ENCODE peak calls at places on chromosomes 3 and 15, in eight cellular contexts. One of them, this sample, is unnamed.

GRCh38 chr15:25175789-25176615 is 221.2 kb downstream of the SNRPN start:
- DNase-seq in sigmoid colon: no peak
- DNase-seq in pancreas: peak
- DNase-seq in body of pancreas: no peak
- DNase-seq in endothelial cell of umbilical vein: no peak
- DNase-seq in right atrium auricular region: peak
- DNase-seq in tibial artery: peak
- DNase-seq in ovary: peak
- DNase-seq in this sample: no peak

GRCh38 chr3:120645083-120645800 is 36.8 kb downstream of the HGD start:
- DNase-seq in sigmoid colon: no peak
- DNase-seq in pancreas: no peak
- DNase-seq in body of pancreas: no peak
- DNase-seq in endothelial cell of umbilical vein: no peak
- DNase-seq in right atrium auricular region: no peak
- DNase-seq in tibial artery: no peak
- DNase-seq in ovary: no peak
- DNase-seq in this sample: no peak

GRCh38 chr3:172204716-172205115 is 165.3 kb downstream of the FNDC3B start:
- DNase-seq in sigmoid colon: no peak
- DNase-seq in pancreas: no peak
- DNase-seq in body of pancreas: no peak
- DNase-seq in endothelial cell of umbilical vein: no peak
- DNase-seq in right atrium auricular region: no peak
- DNase-seq in tibial artery: no peak
- DNase-seq in ovary: no peak
- DNase-seq in this sample: no peak

GRCh38 chr3:123750209-123750608 is 133.9 kb downstream of the MYLK start:
- DNase-seq in sigmoid colon: no peak
- DNase-seq in pancreas: no peak
- DNase-seq in body of pancreas: no peak
- DNase-seq in endothelial cell of umbilical vein: peak
- DNase-seq in right atrium auricular region: no peak
- DNase-seq in tibial artery: no peak
- DNase-seq in ovary: no peak
- DNase-seq in this sample: no peak

GRCh38 chr3:18389108-18389733 is 35.9 kb downstream of the SATB1 start:
- DNase-seq in sigmoid colon: no peak
- DNase-seq in pancreas: no peak
- DNase-seq in body of pancreas: no peak
- DNase-seq in endothelial cell of umbilical vein: peak
- DNase-seq in right atrium auricular region: no peak
- DNase-seq in tibial artery: no peak
- DNase-seq in ovary: no peak
- DNase-seq in this sample: no peak

GRCh38 chr3:4774531-4774930 is 204.7 kb upstream of the BHLHE40 start:
- DNase-seq in sigmoid colon: no peak
- DNase-seq in pancreas: no peak
- DNase-seq in body of pancreas: peak
- DNase-seq in endothelial cell of umbilical vein: no peak
- DNase-seq in right atrium auricular region: no peak
- DNase-seq in tibial artery: no peak
- DNase-seq in ovary: no peak
- DNase-seq in this sample: no peak

GRCh38 chr3:59641169-59641914 is 591.5 kb upstream of the CFAP20DC start:
- DNase-seq in sigmoid colon: peak
- DNase-seq in pancreas: no peak
- DNase-seq in body of pancreas: peak
- DNase-seq in endothelial cell of umbilical vein: no peak
- DNase-seq in right atrium auricular region: peak
- DNase-seq in tibial artery: peak
- DNase-seq in ovary: no peak
- DNase-seq in this sample: no peak

GRCh38 chr15:47119349-47119748 is 598.0 kb upstream of the SEMA6D start:
- DNase-seq in sigmoid colon: no peak
- DNase-seq in pancreas: no peak
- DNase-seq in body of pancreas: no peak
- DNase-seq in endothelial cell of umbilical vein: no peak
- DNase-seq in right atrium auricular region: no peak
- DNase-seq in tibial artery: no peak
- DNase-seq in ovary: no peak
- DNase-seq in this sample: no peak

GRCh38 chr3:21654662-21655061 is 96.3 kb downstream of the ZNF385D start:
- DNase-seq in sigmoid colon: no peak
- DNase-seq in pancreas: no peak
- DNase-seq in body of pancreas: no peak
- DNase-seq in endothelial cell of umbilical vein: no peak
- DNase-seq in right atrium auricular region: no peak
- DNase-seq in tibial artery: no peak
- DNase-seq in ovary: no peak
- DNase-seq in this sample: peak

GRCh38 chr15:99764521-99764920 is 31.3 kb upstream of the LYSMD4 start:
- DNase-seq in sigmoid colon: no peak
- DNase-seq in pancreas: no peak
- DNase-seq in body of pancreas: no peak
- DNase-seq in endothelial cell of umbilical vein: no peak
- DNase-seq in right atrium auricular region: no peak
- DNase-seq in tibial artery: no peak
- DNase-seq in ovary: no peak
- DNase-seq in this sample: no peak

GRCh38 chr15:39454189-39454986 is 126.5 kb upstream of the THBS1 start:
- DNase-seq in sigmoid colon: no peak
- DNase-seq in pancreas: no peak
- DNase-seq in body of pancreas: no peak
- DNase-seq in endothelial cell of umbilical vein: no peak
- DNase-seq in right atrium auricular region: no peak
- DNase-seq in tibial artery: no peak
- DNase-seq in ovary: no peak
- DNase-seq in this sample: no peak

GRCh38 chr3:123448503-123449091 is at the start of gene ADCY5:
- DNase-seq in sigmoid colon: no peak
- DNase-seq in pancreas: peak
- DNase-seq in body of pancreas: peak
- DNase-seq in endothelial cell of umbilical vein: peak
- DNase-seq in right atrium auricular region: no peak
- DNase-seq in tibial artery: no peak
- DNase-seq in ovary: peak
- DNase-seq in this sample: no peak

GRCh38 chr15:80920271-80920699 is 69.3 kb downstream of the MESD start:
- DNase-seq in sigmoid colon: no peak
- DNase-seq in pancreas: no peak
- DNase-seq in body of pancreas: no peak
- DNase-seq in endothelial cell of umbilical vein: no peak
- DNase-seq in right atrium auricular region: no peak
- DNase-seq in tibial artery: no peak
- DNase-seq in ovary: no peak
- DNase-seq in this sample: no peak

GRCh38 chr15:52117549-52117948 is 5.0 kb upstream of the BCL2L10 start:
- DNase-seq in sigmoid colon: no peak
- DNase-seq in pancreas: no peak
- DNase-seq in body of pancreas: no peak
- DNase-seq in endothelial cell of umbilical vein: no peak
- DNase-seq in right atrium auricular region: peak
- DNase-seq in tibial artery: no peak
- DNase-seq in ovary: no peak
- DNase-seq in this sample: no peak

GRCh38 chr3:72487078-72487765 is 361.0 kb downstream of the SHQ1 start:
- DNase-seq in sigmoid colon: peak
- DNase-seq in pancreas: no peak
- DNase-seq in body of pancreas: peak
- DNase-seq in endothelial cell of umbilical vein: peak
- DNase-seq in right atrium auricular region: peak
- DNase-seq in tibial artery: peak
- DNase-seq in ovary: peak
- DNase-seq in this sample: peak

GRCh38 chr15:78241017-78241416 is 6.7 kb upstream of the ACSBG1 start:
- DNase-seq in sigmoid colon: peak
- DNase-seq in pancreas: peak
- DNase-seq in body of pancreas: peak
- DNase-seq in endothelial cell of umbilical vein: peak
- DNase-seq in right atrium auricular region: peak
- DNase-seq in tibial artery: peak
- DNase-seq in ovary: peak
- DNase-seq in this sample: peak

GRCh38 chr15:91974321-91974720 is 120.8 kb downstream of the SLCO3A1 start:
- DNase-seq in sigmoid colon: no peak
- DNase-seq in pancreas: no peak
- DNase-seq in body of pancreas: no peak
- DNase-seq in endothelial cell of umbilical vein: no peak
- DNase-seq in right atrium auricular region: no peak
- DNase-seq in tibial artery: no peak
- DNase-seq in ovary: no peak
- DNase-seq in this sample: no peak

GRCh38 chr3:127439621-127440020 is 150.9 kb downstream of the TPRA1 start:
- DNase-seq in sigmoid colon: peak
- DNase-seq in pancreas: no peak
- DNase-seq in body of pancreas: no peak
- DNase-seq in endothelial cell of umbilical vein: no peak
- DNase-seq in right atrium auricular region: no peak
- DNase-seq in tibial artery: no peak
- DNase-seq in ovary: no peak
- DNase-seq in this sample: no peak

GRCh38 chr15:43346305-43346704 is 15.9 kb upstream of the LCMT2 start:
- DNase-seq in sigmoid colon: no peak
- DNase-seq in pancreas: no peak
- DNase-seq in body of pancreas: no peak
- DNase-seq in endothelial cell of umbilical vein: no peak
- DNase-seq in right atrium auricular region: no peak
- DNase-seq in tibial artery: no peak
- DNase-seq in ovary: no peak
- DNase-seq in this sample: no peak

GRCh38 chr3:119145500-119146167 is at the start of gene TEX55:
- DNase-seq in sigmoid colon: no peak
- DNase-seq in pancreas: peak
- DNase-seq in body of pancreas: no peak
- DNase-seq in endothelial cell of umbilical vein: peak
- DNase-seq in right atrium auricular region: no peak
- DNase-seq in tibial artery: no peak
- DNase-seq in ovary: no peak
- DNase-seq in this sample: peak

GRCh38 chr3:62020706-62021105 is 352.6 kb downstream of the FEZF2 start:
- DNase-seq in sigmoid colon: no peak
- DNase-seq in pancreas: no peak
- DNase-seq in body of pancreas: no peak
- DNase-seq in endothelial cell of umbilical vein: no peak
- DNase-seq in right atrium auricular region: no peak
- DNase-seq in tibial artery: no peak
- DNase-seq in ovary: no peak
- DNase-seq in this sample: no peak

GRCh38 chr3:177597325-177598109 is 400.2 kb upstream of the TBL1XR1 start:
- DNase-seq in sigmoid colon: peak
- DNase-seq in pancreas: no peak
- DNase-seq in body of pancreas: no peak
- DNase-seq in endothelial cell of umbilical vein: peak
- DNase-seq in right atrium auricular region: peak
- DNase-seq in tibial artery: peak
- DNase-seq in ovary: peak
- DNase-seq in this sample: peak

GRCh38 chr3:27022096-27022761 is 347.0 kb downstream of the NEK10 start:
- DNase-seq in sigmoid colon: no peak
- DNase-seq in pancreas: no peak
- DNase-seq in body of pancreas: no peak
- DNase-seq in endothelial cell of umbilical vein: no peak
- DNase-seq in right atrium auricular region: no peak
- DNase-seq in tibial artery: no peak
- DNase-seq in ovary: no peak
- DNase-seq in this sample: no peak

GRCh38 chr15:36707884-36708430 is 128.5 kb downstream of the CDIN1 start:
- DNase-seq in sigmoid colon: no peak
- DNase-seq in pancreas: no peak
- DNase-seq in body of pancreas: no peak
- DNase-seq in endothelial cell of umbilical vein: no peak
- DNase-seq in right atrium auricular region: no peak
- DNase-seq in tibial artery: no peak
- DNase-seq in ovary: no peak
- DNase-seq in this sample: no peak

GRCh38 chr15:98076021-98076816 is 115.7 kb downstream of the ARRDC4 start:
- DNase-seq in sigmoid colon: peak
- DNase-seq in pancreas: no peak
- DNase-seq in body of pancreas: no peak
- DNase-seq in endothelial cell of umbilical vein: no peak
- DNase-seq in right atrium auricular region: no peak
- DNase-seq in tibial artery: no peak
- DNase-seq in ovary: peak
- DNase-seq in this sample: no peak

GRCh38 chr3:197465197-197465995 is 90.4 kb downstream of the BDH1 start:
- DNase-seq in sigmoid colon: no peak
- DNase-seq in pancreas: no peak
- DNase-seq in body of pancreas: no peak
- DNase-seq in endothelial cell of umbilical vein: peak
- DNase-seq in right atrium auricular region: no peak
- DNase-seq in tibial artery: no peak
- DNase-seq in ovary: no peak
- DNase-seq in this sample: no peak
- H3K4me3 ChIP-seq in sigmoid colon: no peak
- H3K4me3 ChIP-seq in pancreas: no peak
- H3K4me3 ChIP-seq in body of pancreas: no peak
- H3K4me3 ChIP-seq in endothelial cell of umbilical vein: no peak
- H3K4me3 ChIP-seq in right atrium auricular region: no peak
- H3K4me3 ChIP-seq in tibial artery: no peak
- H3K4me3 ChIP-seq in ovary: no peak
- H3K4me3 ChIP-seq in this sample: no peak

GRCh38 chr3:15809313-15809712 is 11.5 kb upstream of the ANKRD28 start:
- DNase-seq in sigmoid colon: no peak
- DNase-seq in pancreas: no peak
- DNase-seq in body of pancreas: no peak
- DNase-seq in endothelial cell of umbilical vein: peak
- DNase-seq in right atrium auricular region: no peak
- DNase-seq in tibial artery: no peak
- DNase-seq in ovary: no peak
- DNase-seq in this sample: no peak
- H3K27ac ChIP-seq in sigmoid colon: no peak
- H3K27ac ChIP-seq in pancreas: no peak
- H3K27ac ChIP-seq in body of pancreas: no peak
- H3K27ac ChIP-seq in endothelial cell of umbilical vein: no peak
- H3K27ac ChIP-seq in right atrium auricular region: no peak
- H3K27ac ChIP-seq in tibial artery: no peak
- H3K27ac ChIP-seq in ovary: no peak
- H3K27ac ChIP-seq in this sample: no peak

DNA sequence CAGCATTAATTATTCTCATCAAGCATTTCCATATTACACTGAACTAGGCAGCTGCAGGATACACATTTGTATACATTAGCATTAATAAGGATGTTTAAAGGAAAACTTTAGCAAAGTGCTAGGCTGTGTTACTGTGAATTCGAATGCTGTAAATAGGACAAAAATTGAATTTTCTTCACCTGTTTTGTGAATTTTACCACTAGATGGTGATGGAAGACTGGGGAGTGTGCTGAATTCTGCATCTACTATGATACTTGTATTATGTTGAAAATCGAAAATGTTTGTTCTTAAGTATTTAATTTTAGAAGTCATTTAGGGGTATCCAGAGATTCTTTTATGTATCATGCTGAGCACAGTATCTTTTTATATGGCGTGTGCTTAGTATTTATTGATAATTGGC is 12.3 kb upstream of the P2RY14 start:
- DNase-seq in sigmoid colon: no peak
- DNase-seq in pancreas: no peak
- DNase-seq in body of pancreas: no peak
- DNase-seq in endothelial cell of umbilical vein: no peak
- DNase-seq in right atrium auricular region: no peak
- DNase-seq in tibial artery: no peak
- DNase-seq in ovary: no peak
- DNase-seq in this sample: no peak
- TF ChIP-seq CTCF in sigmoid colon: peak
- TF ChIP-seq CTCF in pancreas: no peak
- TF ChIP-seq CTCF in body of pancreas: no peak
- TF ChIP-seq CTCF in endothelial cell of umbilical vein: no peak
- TF ChIP-seq CTCF in right atrium auricular region: peak
- TF ChIP-seq CTCF in tibial artery: peak
- TF ChIP-seq CTCF in ovary: no peak
- TF ChIP-seq CTCF in this sample: peak

GRCh38 chr3:37546876-37547275 is 314.8 kb upstream of the CTDSPL start:
- DNase-seq in sigmoid colon: no peak
- DNase-seq in pancreas: no peak
- DNase-seq in body of pancreas: no peak
- DNase-seq in endothelial cell of umbilical vein: no peak
- DNase-seq in right atrium auricular region: peak
- DNase-seq in tibial artery: peak
- DNase-seq in ovary: no peak
- DNase-seq in this sample: peak
- H3K4me3 ChIP-seq in sigmoid colon: no peak
- H3K4me3 ChIP-seq in pancreas: no peak
- H3K4me3 ChIP-seq in body of pancreas: no peak
- H3K4me3 ChIP-seq in endothelial cell of umbilical vein: no peak
- H3K4me3 ChIP-seq in right atrium auricular region: no peak
- H3K4me3 ChIP-seq in tibial artery: no peak
- H3K4me3 ChIP-seq in ovary: no peak
- H3K4me3 ChIP-seq in this sample: no peak